ENCODE peak calls at places on chromosome 1, in ten cellular contexts. Y, H, J, U, I, L, P, N, F and O are unnamed samples.

GRCh38 chr1:61839702-61840101 is 97.4 kb downstream of the PATJ start:
- DNase-seq in Y (no peak), H (no peak), J (no peak), U (no peak), I (peak), L (no peak), P (peak), N (no peak), F (peak), O (no peak)

GRCh38 chr1:50105430-50105829 is 3.3 kb upstream of the ELAVL4 start:
- DNase-seq in Y (no peak), H (no peak), J (no peak), U (no peak), I (no peak), L (no peak), P (no peak), N (no peak), F (no peak), O (no peak)

GRCh38 chr1:64133036-64133435 is 70.4 kb upstream of the UBE2U start:
- DNase-seq in Y (peak), H (no peak), J (no peak), U (no peak), I (peak), L (no peak), P (peak), N (no peak), F (peak), O (no peak)

GRCh38 chr1:200226268-200226968 is 183.4 kb downstream of the ZNF281 start:
- DNase-seq in Y (no peak), H (no peak), J (no peak), U (no peak), I (peak), L (no peak), P (no peak), N (no peak), F (no peak), O (no peak)

GRCh38 chr1:10779201-10779600 is 17.2 kb downstream of the CASZ1 start:
- DNase-seq in Y (no peak), H (no peak), J (no peak), U (no peak), I (no peak), L (no peak), P (no peak), N (no peak), F (no peak), O (peak)

GRCh38 chr1:154714638-154715037 is 106.7 kb upstream of the ADAR start:
- DNase-seq in Y (no peak), H (no peak), J (no peak), U (peak), I (peak), L (no peak), P (peak), N (no peak), F (peak), O (peak)

GRCh38 chr1:48223372-48224081 is 1.0 kb downstream of the SLC5A9 start:
- DNase-seq in Y (peak), H (no peak), J (no peak), U (no peak), I (no peak), L (no peak), P (no peak), N (no peak), F (no peak), O (peak)

GRCh38 chr1:86714159-86714558 is 9.8 kb downstream of the SH3GLB1 start:
- DNase-seq in Y (peak), H (no peak), J (no peak), U (no peak), I (peak), L (no peak), P (no peak), N (no peak), F (peak), O (no peak)

GRCh38 chr1:67771152-67771551 is 62.1 kb downstream of the GNG12 start:
- DNase-seq in Y (no peak), H (no peak), J (no peak), U (no peak), I (peak), L (no peak), P (peak), N (no peak), F (peak), O (no peak)

GRCh38 chr1:203425668-203425999 is 50.0 kb upstream of the PRELP start:
- DNase-seq in Y (peak), H (no peak), J (no peak), U (no peak), I (peak), L (no peak), P (no peak), N (no peak), F (peak), O (no peak)

GRCh38 chr1:22281521-22282241 is 138.8 kb upstream of the WNT4 start:
- DNase-seq in Y (no peak), H (no peak), J (no peak), U (no peak), I (no peak), L (no peak), P (no peak), N (no peak), F (no peak), O (no peak)

GRCh38 chr1:165312591-165312990 is 43.9 kb downstream of the LMX1A start:
- DNase-seq in Y (no peak), H (no peak), J (no peak), U (no peak), I (no peak), L (no peak), P (no peak), N (no peak), F (no peak), O (no peak)

GRCh38 chr1:59220356-59220755 is 76.5 kb upstream of the FGGY start:
- DNase-seq in Y (no peak), H (no peak), J (no peak), U (no peak), I (no peak), L (no peak), P (no peak), N (no peak), F (peak), O (no peak)

GRCh38 chr1:17232759-17233661 is 15.9 kb upstream of the PADI3 start:
- DNase-seq in Y (peak), H (no peak), J (no peak), U (no peak), I (peak), L (no peak), P (peak), N (no peak), F (peak), O (peak)

GRCh38 chr1:201783572-201783971 is 45.4 kb upstream of the IPO9 start:
- DNase-seq in Y (no peak), H (no peak), J (no peak), U (no peak), I (no peak), L (no peak), P (no peak), N (no peak), F (no peak), O (no peak)

GRCh38 chr1:41639332-41639936 is 155.0 kb upstream of the EDN2 start:
- DNase-seq in Y (no peak), H (no peak), J (peak), U (no peak), I (peak), L (peak), P (peak), N (no peak), F (peak), O (no peak)

GRCh38 chr1:153711006-153711405 is 16.8 kb upstream of the INTS3 start:
- DNase-seq in Y (no peak), H (no peak), J (no peak), U (no peak), I (no peak), L (no peak), P (no peak), N (no peak), F (no peak), O (no peak)

GRCh38 chr1:110339427-110340206 is 440 bp downstream of the RBM15 start:
- DNase-seq in Y (peak), H (no peak), J (peak), U (peak), I (peak), L (peak), P (peak), N (peak), F (peak), O (peak)
- TF ChIP-seq CTCF in Y (peak), H (peak), J (no peak), U (peak), I (peak), L (no peak), P (peak), N (peak), F (peak), O (peak)

GRCh38 chr1:189678779-189679178 is 798.9 kb downstream of the BRINP3 start:
- DNase-seq in Y (no peak), H (no peak), J (no peak), U (no peak), I (no peak), L (no peak), P (no peak), N (no peak), F (peak), O (no peak)
- TF ChIP-seq CTCF in Y (peak), H (no peak), J (peak), U (no peak), I (peak), L (no peak), P (no peak), N (no peak), F (peak), O (no peak)

DNA sequence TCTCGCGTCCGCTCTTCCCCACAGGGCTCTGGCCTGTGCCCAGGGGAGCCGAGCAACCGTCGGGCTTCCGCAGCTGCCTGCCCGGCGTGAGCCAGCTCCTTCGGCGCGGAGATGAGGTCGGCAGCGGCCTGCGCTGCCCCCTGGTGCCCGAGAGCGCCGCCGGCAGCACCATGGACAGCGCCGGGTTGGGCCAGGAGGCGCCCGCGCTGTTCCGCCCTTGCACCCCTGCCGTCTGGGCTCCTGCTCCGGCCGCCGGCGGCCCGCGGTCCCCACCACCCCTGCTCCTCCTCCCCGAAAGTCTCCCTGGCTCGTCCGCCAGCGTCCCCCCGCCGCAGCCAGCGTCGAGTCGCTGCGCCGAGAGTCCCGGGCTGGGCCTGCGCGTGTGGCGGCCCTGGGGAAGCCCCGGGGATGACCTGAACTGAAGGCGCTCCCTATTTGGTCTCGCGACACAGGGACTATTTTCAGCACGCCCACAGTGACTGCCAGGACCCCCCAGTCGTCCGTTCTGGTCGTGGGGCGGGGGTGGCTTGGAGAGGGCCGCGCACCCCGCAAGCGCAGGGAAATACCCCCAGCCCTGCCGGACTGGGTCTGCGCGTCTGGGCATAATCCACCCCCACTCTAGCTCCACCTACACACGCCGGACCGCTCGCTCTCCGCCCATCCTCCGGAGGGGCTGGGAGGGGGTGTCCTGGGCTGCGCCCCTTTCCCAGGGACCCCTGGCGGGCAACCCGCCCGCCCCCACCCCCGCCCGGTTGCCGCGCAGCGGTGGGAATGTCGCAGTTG is 1.3 kb downstream of the HES3 start:
- DNase-seq in Y (peak), H (peak), J (peak), U (peak), I (peak), L (peak), P (peak), N (peak), F (peak), O (peak)
- TF ChIP-seq CTCF in Y (peak), H (peak), J (peak), U (peak), I (peak), L (peak), P (peak), N (peak), F (peak), O (peak)

GRCh38 chr1:181587870-181588438 is 104.6 kb downstream of the CACNA1E start:
- DNase-seq in Y (no peak), H (no peak), J (no peak), U (no peak), I (no peak), L (no peak), P (no peak), N (peak), F (no peak), O (no peak)
- TF ChIP-seq CTCF in Y (peak), H (no peak), J (no peak), U (no peak), I (no peak), L (no peak), P (no peak), N (peak), F (no peak), O (no peak)